ENCODE peak calls at places on chromosomes 13 and 19, in four cellular contexts. F is PC-3, D is HCT116, E is MM.1S. R is an unnamed sample.
A peak's percentile ranks its signal among the peaks of the same experiment; 100 is the strongest.

GRCh38 chr13:98144501-98145350 is 1.8 kb downstream of the FARP1 start:
- DNase-seq in F (peak; percentile 62), D (peak; percentile 8), E (no peak), R (peak; percentile 79)

GRCh38 chr13:107883561-107884175 is 331.7 kb downstream of the LIG4 start:
- DNase-seq in F (peak; percentile 93), D (no peak), E (no peak), R (peak; percentile 83)

GRCh38 chr13:46603165-46603603 is 50.2 kb downstream of the LRCH1 start:
- DNase-seq in F (peak; percentile 11), D (no peak), E (no peak), R (peak; percentile 39)

GRCh38 chr13:43991773-43992201 is 112.1 kb downstream of the LACC1 start:
- DNase-seq in F (peak; percentile 14), D (no peak), E (no peak), R (no peak)

GRCh38 chr13:61954092-61954491 is 538.4 kb upstream of the PCDH20 start:
- DNase-seq in F (peak; percentile 50), D (peak; percentile 19), E (no peak), R (peak; percentile 1)

GRCh38 chr13:113141591-113141950 is 16.9 kb upstream of the PROZ start:
- DNase-seq in F (no peak), D (no peak), E (no peak), R (no peak)

GRCh38 chr13:44848956-44849748 is 140.1 kb downstream of the NUFIP1 start:
- DNase-seq in F (no peak), D (no peak), E (no peak), R (no peak)

GRCh38 chr13:95627590-95627989 is 16.9 kb downstream of the DZIP1 start:
- DNase-seq in F (no peak), D (no peak), E (no peak), R (peak; percentile 76)

GRCh38 chr13:43804461-43805070 is 17.8 kb upstream of the ENOX1 start:
- DNase-seq in F (peak; percentile 82), D (peak; percentile 55), E (peak; percentile 10), R (peak; percentile 75)

GRCh38 chr13:51315658-51316057 is 23.8 kb upstream of the SERPINE3 start:
- DNase-seq in F (no peak), D (no peak), E (no peak), R (peak; percentile 53)

GRCh38 chr19:13130886-13131490 is 12.9 kb downstream of the NACC1 start:
- DNase-seq in F (no peak), D (no peak), E (no peak), R (no peak)

DNA sequence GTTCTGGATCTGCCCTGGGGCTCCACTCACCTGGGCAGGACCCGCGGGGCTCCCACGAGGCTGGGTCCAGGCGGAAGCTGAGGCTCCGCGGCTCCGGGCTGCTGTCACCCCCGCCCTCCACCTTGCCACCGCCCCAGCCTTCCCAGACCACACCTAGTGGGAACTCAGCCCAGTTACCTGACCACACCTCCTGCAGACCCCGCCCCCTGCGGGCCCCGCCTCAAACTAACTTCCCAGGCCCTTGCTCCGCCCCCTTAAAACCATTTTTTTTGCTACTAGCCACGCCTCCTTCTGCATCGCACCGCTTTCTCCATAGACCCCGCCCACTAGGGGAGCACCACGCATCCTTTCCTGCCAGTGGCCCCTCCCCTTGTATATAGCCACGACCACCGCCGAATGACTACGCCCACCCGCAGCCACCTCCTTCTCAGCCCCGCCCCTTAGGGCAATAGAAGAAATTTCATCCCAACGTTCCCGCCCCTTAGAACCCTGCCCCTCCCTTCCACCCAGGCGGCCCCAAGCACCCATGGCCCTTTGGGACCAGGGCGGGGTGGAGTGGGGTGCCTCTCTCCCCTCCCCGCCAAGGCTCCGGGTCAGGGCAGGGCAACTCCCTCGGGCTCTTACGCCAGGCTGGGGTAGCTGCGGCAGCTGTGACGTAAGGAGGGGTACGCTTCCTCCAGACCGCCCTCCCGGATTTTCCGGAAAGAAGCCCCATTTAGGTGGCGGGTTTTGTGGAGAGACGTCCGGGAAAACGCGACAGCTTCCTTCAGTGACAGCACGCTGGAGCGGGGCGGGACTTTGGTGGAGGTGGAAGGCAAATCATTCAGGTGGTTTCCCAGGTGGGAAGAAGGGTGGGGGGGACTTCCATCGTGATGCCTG is at the start of gene SH2D3A:
- DNase-seq in F (peak; percentile 99), D (peak; percentile 96), E (peak; percentile 96), R (peak; percentile 19)
- H3K9ac ChIP-seq in F (peak within 1 kb of the TSS; percentile 88), D (peak within 1 kb of the TSS; percentile 77), E (peak within 1 kb of the TSS; percentile 66), R (no peak within 1 kb of the TSS)

GRCh38 chr13:79227418-79227817 is 178.6 kb downstream of the RBM26 start:
- DNase-seq in F (no peak), D (no peak), E (no peak), R (no peak)

GRCh38 chr13:79222427-79223205 is 183.4 kb downstream of the RBM26 start:
- DNase-seq in F (no peak), D (no peak), E (no peak), R (no peak)

GRCh38 chr13:79226250-79226649 is 179.8 kb downstream of the RBM26 start:
- DNase-seq in F (no peak), D (no peak), E (no peak), R (no peak)

GRCh38 chr13:79226938-79227337 is 179.1 kb downstream of the RBM26 start:
- DNase-seq in F (no peak), D (no peak), E (no peak), R (no peak)

DNA sequence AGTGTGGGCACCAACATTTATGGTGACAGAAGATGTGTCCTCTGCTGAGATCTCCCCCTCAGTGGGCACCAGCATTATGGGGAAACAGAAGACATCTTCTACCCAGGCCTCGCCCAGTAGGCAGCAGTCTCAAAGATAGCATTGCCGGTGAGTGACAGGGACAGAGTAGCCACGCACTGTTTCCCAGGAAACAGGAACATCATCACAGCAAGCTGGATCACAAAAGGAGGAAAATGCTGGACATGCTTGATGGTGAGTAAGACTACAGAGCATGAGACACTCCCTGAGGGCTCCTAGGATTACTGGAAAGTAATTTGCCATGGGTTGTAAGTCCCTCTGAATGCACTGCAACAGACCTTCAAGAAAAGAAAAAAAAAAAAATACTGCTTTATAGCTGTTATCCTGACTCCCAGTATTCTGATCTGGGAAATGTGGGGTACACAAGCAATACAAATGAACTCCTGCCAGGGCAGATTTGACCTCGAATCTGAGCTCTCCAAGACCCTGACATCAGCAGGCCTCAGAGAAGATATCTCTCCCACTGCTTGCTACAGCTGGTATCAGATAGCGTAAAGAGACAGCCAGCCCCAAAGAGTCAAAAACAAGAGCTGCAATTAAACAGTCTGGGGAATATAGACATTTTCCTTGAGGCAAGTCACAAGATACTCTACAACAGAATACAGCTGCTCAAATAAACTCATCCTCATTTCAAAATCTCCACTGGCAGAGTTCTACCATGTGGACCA is 180.4 kb downstream of the RBM26 start:
- DNase-seq in F (peak; percentile 14), D (no peak), E (no peak), R (peak; percentile 22)
- TF ChIP-seq EZH2phosphoT487 in F (no peak), D (no peak), E (no peak), R (no peak)

GRCh38 chr13:114283581-114283980 is 2.2 kb downstream of the UPF3A start:
- DNase-seq in F (no peak), D (no peak), E (no peak), R (no peak)
- H3K9ac ChIP-seq in F (no peak overlapping the region), D (no peak overlapping the region), E (no peak overlapping the region), R (peak overlapping the region; percentile 88)

DNA sequence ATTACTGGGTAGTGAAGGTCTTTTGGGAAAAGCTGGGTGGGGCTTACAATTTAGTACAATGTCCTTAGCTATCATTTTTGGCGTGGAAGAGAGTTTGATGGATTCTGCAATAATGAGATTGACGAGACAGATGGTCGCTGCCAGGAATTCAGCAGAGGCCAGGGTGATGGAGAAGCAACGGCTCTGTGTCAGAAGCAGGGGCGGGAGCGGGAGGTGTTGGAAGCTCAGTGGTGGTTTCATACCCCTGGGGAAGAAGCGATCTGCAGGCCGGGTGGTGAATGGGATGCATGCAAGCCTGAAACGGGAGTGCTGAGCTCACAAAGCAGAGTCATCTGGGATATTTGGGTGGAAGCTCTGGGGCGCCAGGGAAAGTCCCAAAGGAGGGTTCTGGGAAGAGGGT is 370.8 kb downstream of the ZNF536 start:
- DNase-seq in F (no peak), D (no peak), E (no peak), R (no peak)
- TF ChIP-seq EZH2phosphoT487 in F (no peak), D (no peak), E (no peak), R (no peak)

GRCh38 chr13:111539791-111540446 is 219.5 kb downstream of the TEX29 start:
- DNase-seq in F (no peak), D (no peak), E (no peak), R (no peak)
- H3K9ac ChIP-seq in F (no peak overlapping the region), D (no peak overlapping the region), E (no peak overlapping the region), R (no peak overlapping the region)

GRCh38 chr13:77002590-77003190 is 10.8 kb downstream of the CLN5 start:
- DNase-seq in F (peak; percentile 53), D (peak; percentile 12), E (no peak), R (peak; percentile 66)
- TF ChIP-seq EZH2phosphoT487 in F (no peak), D (no peak), E (no peak), R (no peak)

GRCh38 chr19:1236566-1236965 is 1.2 kb downstream of the CBARP start:
- DNase-seq in F (no peak), D (no peak), E (no peak), R (peak; percentile 49)
- H3K9ac ChIP-seq in F (no peak overlapping the region), D (peak overlapping the region; percentile 95), E (no peak overlapping the region), R (peak overlapping the region; percentile 76)

GRCh38 chr13:99778500-99778899 is 193.1 kb downstream of the ZIC5 start:
- DNase-seq in F (no peak), D (no peak), E (no peak), R (no peak)

GRCh38 chr13:99777873-99778272 is 193.7 kb downstream of the ZIC5 start:
- DNase-seq in F (no peak), D (no peak), E (no peak), R (no peak)

GRCh38 chr13:99768986-99769385 is 202.6 kb downstream of the ZIC5 start:
- DNase-seq in F (no peak), D (no peak), E (no peak), R (no peak)

GRCh38 chr13:99774644-99775043 is 196.9 kb downstream of the ZIC5 start:
- DNase-seq in F (no peak), D (no peak), E (no peak), R (no peak)
- TF ChIP-seq EZH2phosphoT487 in F (no peak), D (no peak), E (no peak), R (no peak)